ENCODE peak calls at places on chromosomes 16 and 17, in six cellular contexts. T is IMR-90, E is H1, R is mesendoderm, W is neuronal stem cell, S is trophoblast cell. C is an unnamed sample.

GRCh38 chr17:75439287-75439686 is 17.1 kb upstream of the TMEM94 start:
- DNase-seq in T (no peak), E (no peak), R (no peak), W (no peak), S (no peak), C (no peak)

GRCh38 chr17:57388326-57388725 is 132.0 kb downstream of the MSI2 start:
- DNase-seq in T (no peak), E (no peak), R (no peak), W (no peak), S (peak; percentile 86), C (no peak)

GRCh38 chr17:17685775-17686291 is 4.6 kb downstream of the RAI1 start:
- DNase-seq in T (peak; percentile 91), E (no peak), R (peak; percentile 80), W (no peak), S (no peak), C (peak; percentile 95)

GRCh38 chr17:9517396-9517795 is 58.2 kb downstream of the STX8 start:
- DNase-seq in T (no peak), E (no peak), R (peak; percentile 29), W (no peak), S (no peak), C (no peak)

GRCh38 chr16:30024451-30024850 is 1.5 kb downstream of the C16orf92 start:
- DNase-seq in T (no peak), E (no peak), R (no peak), W (no peak), S (no peak), C (no peak)

GRCh38 chr17:50632637-50633036 is 2.0 kb upstream of the ABCC3 start:
- DNase-seq in T (no peak), E (no peak), R (no peak), W (no peak), S (no peak), C (no peak)

GRCh38 chr17:66514227-66514806 is 211.9 kb downstream of the PRKCA start:
- DNase-seq in T (peak; percentile 81), E (no peak), R (no peak), W (no peak), S (no peak), C (peak; percentile 40)

GRCh38 chr16:86355951-86356350 is 154.4 kb upstream of the FOXF1 start:
- DNase-seq in T (no peak), E (no peak), R (peak; percentile 45), W (no peak), S (no peak), C (no peak)

GRCh38 chr16:9337262-9338032 is 246.0 kb downstream of the HAPSTR1 start:
- DNase-seq in T (no peak), E (no peak), R (no peak), W (no peak), S (no peak), C (no peak)

GRCh38 chr16:81817789-81818304 is 38.8 kb downstream of the PLCG2 start:
- DNase-seq in T (no peak), E (no peak), R (no peak), W (no peak), S (no peak), C (no peak)

GRCh38 chr17:66789961-66790421 is 44.9 kb upstream of the CACNG5 start:
- DNase-seq in T (peak; percentile 27), E (no peak), R (no peak), W (no peak), S (no peak), C (no peak)

GRCh38 chr16:52298769-52299168 is 248.2 kb downstream of the TOX3 start:
- DNase-seq in T (no peak), E (no peak), R (no peak), W (no peak), S (no peak), C (no peak)

GRCh38 chr16:8679156-8679555 is 4.7 kb downstream of the ABAT start:
- DNase-seq in T (no peak), E (no peak), R (peak; percentile 63), W (no peak), S (peak; percentile 91), C (no peak)

DNA sequence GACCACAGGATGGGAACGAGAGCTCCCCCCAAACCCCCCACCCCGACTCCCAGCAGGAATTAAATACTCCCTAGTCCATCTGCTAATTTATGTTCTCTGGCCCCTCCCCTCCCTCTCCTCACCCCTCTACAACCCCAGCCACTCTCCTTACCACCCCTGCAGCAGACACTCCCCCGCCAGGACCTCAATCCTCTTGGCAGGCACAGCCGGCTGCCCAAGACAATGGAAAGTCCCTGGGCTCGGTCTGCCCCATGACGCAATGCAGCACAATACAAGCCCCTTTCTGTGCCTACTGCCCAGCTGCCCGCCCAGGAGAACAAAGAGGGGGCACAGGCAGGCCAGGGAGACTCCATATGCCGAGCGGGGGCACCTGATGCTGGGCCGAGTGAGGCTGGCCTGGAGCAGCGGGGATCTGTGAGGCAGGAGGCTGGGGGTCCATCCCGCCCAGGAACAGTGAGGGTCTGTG is 30.3 kb upstream of the CDC42EP4 start:
- DNase-seq in T (peak; percentile 88), E (peak; percentile 70), R (peak; percentile 96), W (peak; percentile 78), S (no peak), C (peak; percentile 85)
- H2BK120ac ChIP-seq in T (peak overlapping the region; percentile 99), E (peak overlapping the region; percentile 88), R (peak overlapping the region; percentile 55), W (peak overlapping the region; percentile 88), S (peak overlapping the region; percentile 87), C (peak overlapping the region; percentile 54)

DNA sequence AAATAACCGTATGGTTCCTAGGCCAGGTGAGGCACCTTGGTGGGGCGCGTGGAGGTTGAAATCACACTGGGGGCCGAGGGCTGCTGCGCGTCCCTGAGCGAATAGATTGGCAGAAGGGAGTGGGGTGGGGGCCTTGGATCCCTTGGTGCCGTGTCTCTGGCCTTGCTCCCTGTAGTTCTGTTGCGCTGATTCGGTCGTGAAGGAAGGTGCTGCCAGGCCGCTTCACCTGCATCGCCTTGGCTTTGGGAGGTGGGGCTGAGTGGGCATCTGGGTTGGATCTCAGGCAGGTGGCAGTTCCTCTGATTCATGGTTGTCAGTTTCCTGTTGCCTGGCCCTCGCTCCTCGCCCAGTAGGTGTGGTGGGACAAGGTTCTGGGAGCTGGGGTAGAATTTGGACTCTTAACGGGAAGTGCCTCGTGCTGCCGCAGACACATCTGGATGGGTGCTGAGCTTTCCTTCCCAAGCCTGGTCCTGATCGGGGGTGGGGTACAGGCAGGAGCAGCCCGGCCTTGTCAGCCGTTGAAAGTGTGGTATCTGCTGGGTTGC is 30.1 kb downstream of the PGS1 start:
- DNase-seq in T (no peak), E (no peak), R (no peak), W (no peak), S (no peak), C (no peak)
- H3K23ac ChIP-seq in T (no peak overlapping the region), E (no peak overlapping the region), R (no peak overlapping the region), W (no peak overlapping the region), S (no peak overlapping the region), C (no peak overlapping the region)

DNA sequence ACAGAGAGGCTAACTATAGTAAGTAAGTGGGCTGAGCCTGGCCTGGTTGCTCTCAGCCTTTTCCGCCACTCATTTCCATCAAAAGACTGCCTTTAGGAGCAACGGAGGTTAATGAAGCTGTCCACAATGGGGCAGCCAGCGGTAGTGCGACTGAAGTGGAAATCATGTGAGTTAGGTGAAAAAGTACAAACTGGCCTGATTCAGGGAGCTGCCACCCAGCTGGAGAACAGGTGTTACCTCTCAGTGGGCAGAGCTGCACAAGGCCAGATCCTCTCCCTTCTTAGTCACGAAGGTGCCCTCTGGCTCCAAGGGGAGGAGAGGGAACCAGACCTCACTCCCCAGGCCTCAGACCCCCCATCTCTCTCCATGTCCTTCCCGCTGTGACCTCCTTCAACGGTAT is 34.4 kb upstream of the CDRT4 start:
- DNase-seq in T (no peak), E (no peak), R (no peak), W (no peak), S (no peak), C (no peak)
- H3K4me3 ChIP-seq in T (no peak overlapping the region), E (no peak overlapping the region), R (no peak overlapping the region), W (no peak overlapping the region), S (no peak overlapping the region), C (peak overlapping the region; percentile 75)

GRCh38 chr17:47819475-47819874 is 2.1 kb downstream of the OSBPL7 start:
- DNase-seq in T (no peak), E (no peak), R (no peak), W (no peak), S (no peak), C (no peak)
- H2BK120ac ChIP-seq in T (no peak overlapping the region), E (no peak overlapping the region), R (no peak overlapping the region), W (no peak overlapping the region), S (no peak overlapping the region), C (no peak overlapping the region)

DNA sequence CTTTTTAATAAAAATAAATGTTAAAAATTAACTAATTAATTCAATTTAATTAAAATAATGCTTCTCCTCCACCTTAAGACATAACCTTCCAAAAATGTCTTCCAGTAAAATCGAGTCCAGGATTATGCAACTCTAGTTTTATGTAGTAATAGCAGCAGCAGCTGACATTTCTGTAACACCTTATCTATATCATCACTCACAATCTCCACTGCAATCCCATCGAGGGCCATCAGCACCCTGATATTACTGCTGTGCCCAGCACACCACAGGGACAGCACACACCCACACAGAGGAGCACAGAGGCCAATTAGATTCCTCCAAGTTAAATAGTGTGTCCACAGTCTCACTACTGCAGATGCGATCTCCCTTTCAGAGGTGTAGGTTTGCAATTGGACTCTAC is 2.9 kb downstream of the RPH3AL start:
- DNase-seq in T (no peak), E (no peak), R (no peak), W (no peak), S (no peak), C (peak; percentile 3)
- H3K23ac ChIP-seq in T (no peak overlapping the region), E (no peak overlapping the region), R (no peak overlapping the region), W (no peak overlapping the region), S (no peak overlapping the region), C (no peak overlapping the region)

GRCh38 chr16:13638218-13638617 is 281.7 kb upstream of the ERCC4 start:
- DNase-seq in T (no peak), E (no peak), R (no peak), W (no peak), S (no peak), C (no peak)

GRCh38 chr16:13633381-13633861 is 286.5 kb upstream of the ERCC4 start:
- DNase-seq in T (no peak), E (no peak), R (peak; percentile 87), W (no peak), S (no peak), C (no peak)

GRCh38 chr16:13631916-13632315 is 288.0 kb upstream of the ERCC4 start:
- DNase-seq in T (no peak), E (no peak), R (peak; percentile 77), W (no peak), S (no peak), C (no peak)

GRCh38 chr16:13634253-13634652 is 285.7 kb upstream of the ERCC4 start:
- DNase-seq in T (no peak), E (no peak), R (no peak), W (no peak), S (no peak), C (no peak)

GRCh38 chr16:13634921-13635320 is 285.0 kb upstream of the ERCC4 start:
- DNase-seq in T (no peak), E (no peak), R (no peak), W (no peak), S (no peak), C (no peak)
- H3K4me3 ChIP-seq in T (no peak overlapping the region), E (no peak overlapping the region), R (no peak overlapping the region), W (no peak overlapping the region), S (no peak overlapping the region), C (no peak overlapping the region)